ENCODE peak calls at places on chromosome 3, in six cellular contexts. U is astrocyte of the cerebellum, P is dorsolateral prefrontal cortex, A is NCI-H82, F is AG04450, N is RCC 7860. B is an unnamed sample.

GRCh38 chr3:94024385-94024784 is 4.0 kb downstream of the STX19 start:
- DNase-seq in N (no peak), A (no peak), F (no peak), U (peak), P (no peak), B (no peak)

GRCh38 chr3:161163297-161163696 is 57.8 kb upstream of the NMD3 start:
- DNase-seq in F (peak), N (peak), P (no peak), U (peak), A (no peak), B (no peak)

GRCh38 chr3:27072943-27073725 is 296.0 kb downstream of the NEK10 start:
- DNase-seq in U (no peak), N (no peak), F (no peak), A (peak), P (no peak), B (no peak)

GRCh38 chr3:63067999-63068645 is 192.9 kb upstream of the CADPS start:
- DNase-seq in P (no peak), N (no peak), F (no peak), A (peak), U (peak), B (no peak)

GRCh38 chr3:179046497-179047353 is 24.9 kb downstream of the ZMAT3 start:
- DNase-seq in U (no peak), A (no peak), N (no peak), F (no peak), P (no peak), B (no peak)

GRCh38 chr3:19399356-19399755 is 251.0 kb downstream of the KCNH8 start:
- DNase-seq in N (no peak), U (peak), F (no peak), P (no peak), A (no peak), B (no peak)

GRCh38 chr3:12932754-12933153 is 91.4 kb upstream of the RPL32 start:
- DNase-seq in P (no peak), U (no peak), A (no peak), N (no peak), F (no peak), B (no peak)

GRCh38 chr3:53083496-53083895 is 37.6 kb upstream of the SFMBT1 start:
- DNase-seq in U (no peak), A (no peak), F (no peak), P (peak), N (no peak), B (no peak)

GRCh38 chr3:9080165-9080564 is 116.9 kb upstream of the RAD18 start:
- DNase-seq in N (no peak), A (no peak), P (no peak), F (no peak), U (no peak), B (no peak)

GRCh38 chr3:118557513-118557912 is 477.1 kb downstream of the IGSF11 start:
- DNase-seq in U (no peak), A (no peak), N (no peak), F (no peak), P (no peak), B (no peak)

GRCh38 chr3:38834110-38834509 is 18.1 kb upstream of the SCN10A start:
- DNase-seq in A (no peak), F (peak), N (peak), P (no peak), U (peak), B (no peak)

GRCh38 chr3:112133606-112134334 is 722 bp upstream of the GCSAM start:
- DNase-seq in U (no peak), N (no peak), A (no peak), P (no peak), F (no peak), B (no peak)

GRCh38 chr3:128163432-128163831 is 10.2 kb downstream of the EEFSEC start:
- DNase-seq in P (no peak), F (no peak), N (no peak), A (no peak), U (no peak), B (no peak)

GRCh38 chr3:119560160-119560559 is 746 bp upstream of the CD80 start:
- DNase-seq in A (no peak), P (no peak), N (no peak), F (no peak), U (no peak), B (no peak)

GRCh38 chr3:38542401-38543298 is 46.5 kb downstream of the EXOG start:
- DNase-seq in U (no peak), P (no peak), F (no peak), A (no peak), N (no peak), B (no peak)

GRCh38 chr3:183085634-183086390 is 13.5 kb downstream of the MCCC1 start:
- DNase-seq in A (peak), N (no peak), U (no peak), F (no peak), P (no peak), B (no peak)

GRCh38 chr3:131470377-131470776 is 32.4 kb downstream of the MRPL3 start:
- DNase-seq in P (no peak), F (no peak), N (no peak), A (no peak), U (no peak), B (no peak)

GRCh38 chr3:73697020-73697419 is 72.3 kb upstream of the PDZRN3 start:
- DNase-seq in P (no peak), F (no peak), A (peak), N (no peak), U (no peak), B (no peak)

GRCh38 chr3:119311191-119311925 is 17.2 kb downstream of the ARHGAP31 start:
- DNase-seq in N (peak), P (no peak), A (no peak), F (no peak), U (no peak), B (no peak)

GRCh38 chr3:87088366-87088983 is 97.5 kb upstream of the VGLL3 start:
- DNase-seq in P (no peak), U (no peak), A (no peak), N (no peak), F (no peak), B (no peak)

GRCh38 chr3:132545471-132545870 is 51.6 kb upstream of the ACKR4 start:
- DNase-seq in F (no peak), A (no peak), N (no peak), U (no peak), P (no peak), B (no peak)

GRCh38 chr3:159859836-159860235 is 128.8 kb upstream of the IL12A start:
- DNase-seq in A (peak), P (no peak), U (no peak), F (no peak), N (no peak), B (no peak)

GRCh38 chr3:66475386-66476020 is 25.3 kb downstream of the LRIG1 start:
- DNase-seq in N (no peak), U (no peak), P (no peak), F (no peak), A (no peak), B (no peak)

GRCh38 chr3:148319161-148319915 is 378.4 kb upstream of the AGTR1 start:
- DNase-seq in U (peak), P (no peak), N (peak), A (no peak), F (peak), B (no peak)

GRCh38 chr3:123629747-123630047 is 44.8 kb upstream of the HACD2 start:
- DNase-seq in N (no peak), A (no peak), P (no peak), F (no peak), U (no peak), B (no peak)

GRCh38 chr3:87088984-87089841 is 98.3 kb upstream of the VGLL3 start:
- DNase-seq in P (peak), A (peak), F (peak), U (no peak), N (no peak), B (no peak)

GRCh38 chr3:72288955-72289707 is 504.2 kb upstream of the PROK2 start:
- DNase-seq in U (peak), A (peak), P (peak), N (no peak), F (peak), B (no peak)

GRCh38 chr3:59957150-59957549 is 907.3 kb upstream of the CFAP20DC start:
- DNase-seq in P (no peak), U (no peak), F (no peak), A (no peak), N (no peak), B (no peak)

GRCh38 chr3:13137808-13138565 is 64.8 kb upstream of the IQSEC1 start:
- DNase-seq in A (no peak), P (no peak), F (no peak), U (no peak), N (no peak), B (no peak)

GRCh38 chr3:194485876-194486539 is 794 bp downstream of the ATP13A3 start:
- DNase-seq in N (no peak), U (no peak), A (peak), P (no peak), F (no peak), B (no peak)

GRCh38 chr3:80734483-80734882 is 966.7 kb upstream of the ROBO1 start:
- DNase-seq in P (no peak), A (no peak), F (no peak), U (no peak), N (no peak), B (no peak)

GRCh38 chr3:168847293-168847883 is 751.7 kb upstream of the GOLIM4 start:
- DNase-seq in A (peak), F (peak), U (peak), P (no peak), N (no peak), B (no peak)

GRCh38 chr3:125079675-125080045 is 23.9 kb upstream of the HEG1 start:
- DNase-seq in A (no peak), N (no peak), P (no peak), U (no peak), F (no peak), B (no peak)

GRCh38 chr3:133209871-133210550 is 171.8 kb downstream of the TMEM108 start:
- DNase-seq in U (peak), N (no peak), P (no peak), F (peak), A (no peak), B (no peak)

GRCh38 chr3:62587169-62587568 is 213.8 kb upstream of the FEZF2 start:
- DNase-seq in F (no peak), U (no peak), A (no peak), N (peak), P (no peak), B (no peak)

GRCh38 chr3:196726788-196727675 is 12.6 kb upstream of the PAK2 start:
- DNase-seq in P (no peak), F (no peak), U (no peak), N (peak), A (no peak), B (no peak)

GRCh38 chr3:12750658-12751071 is 8.4 kb downstream of the TMEM40 start:
- DNase-seq in F (no peak), A (no peak), P (no peak), U (peak), N (peak), B (no peak)

GRCh38 chr3:39183231-39184080 is 8.9 kb downstream of the XIRP1 start:
- DNase-seq in U (no peak), N (no peak), P (no peak), A (peak), F (no peak), B (no peak)